ENCODE peak calls at places on chromosomes 5 and 9, in four cellular contexts. J is K562, G is GM12878, O is HepG2. M is an unnamed sample.
A peak's percentile ranks its signal among the peaks of the same experiment; 100 is the strongest.

GRCh38 chr5:163261647-163262269 is 175.6 kb upstream of the CCNG1 start:
- DNase-seq in J (peak; percentile 8), G (no peak), O (no peak), M (no peak)

GRCh38 chr5:43309657-43310056 is 3.6 kb downstream of the HMGCS1 start:
- DNase-seq in J (peak; percentile 40), G (no peak), O (no peak), M (no peak)

GRCh38 chr9:133116346-133117231 is 4.5 kb downstream of the RALGDS start:
- DNase-seq in J (no peak), G (no peak), O (no peak), M (no peak)

GRCh38 chr5:97044057-97044456 is 98.4 kb downstream of the LIX1 start:
- DNase-seq in J (peak; percentile 44), G (no peak), O (peak; percentile 27), M (peak; percentile 33)

GRCh38 chr9:125966959-125967711 is 220.0 kb downstream of the PBX3 start:
- DNase-seq in J (no peak), G (no peak), O (no peak), M (no peak)

GRCh38 chr5:158522761-158523160 is 577.0 kb downstream of the EBF1 start:
- DNase-seq in J (no peak), G (no peak), O (no peak), M (no peak)

GRCh38 chr5:45696206-45696836 is at the start of gene HCN1:
- DNase-seq in J (peak; percentile 2), G (no peak), O (peak; percentile 17), M (peak; percentile 23)

GRCh38 chr9:138024831-138025291 is 147.3 kb downstream of the CACNA1B start:
- DNase-seq in J (no peak), G (no peak), O (no peak), M (no peak)

GRCh38 chr5:111347021-111347420 is 122.8 kb downstream of the CAMK4 start:
- DNase-seq in J (no peak), G (no peak), O (no peak), M (no peak)

GRCh38 chr5:143614831-143615230 is 197.1 kb upstream of the HMHB1 start:
- DNase-seq in J (no peak), G (no peak), O (no peak), M (no peak)

GRCh38 chr9:34665381-34666250 is 3.2 kb upstream of the CCL27 start:
- DNase-seq in J (peak; percentile 95), G (no peak), O (peak; percentile 56), M (peak; percentile 95)

GRCh38 chr5:178548751-178549150 is 41.4 kb downstream of the COL23A1 start:
- DNase-seq in J (no peak), G (no peak), O (no peak), M (no peak)

GRCh38 chr9:75184471-75184870 is 96.2 kb downstream of the OSTF1 start:
- DNase-seq in J (no peak), G (no peak), O (no peak), M (no peak)

GRCh38 chr9:110782701-110783100 is 114.1 kb downstream of the MUSK start:
- DNase-seq in J (no peak), G (no peak), O (no peak), M (no peak)

GRCh38 chr5:16486679-16487078 is 21.1 kb upstream of the ZNF622 start:
- DNase-seq in J (no peak), G (no peak), O (no peak), M (no peak)

GRCh38 chr5:16490911-16491310 is 25.3 kb upstream of the ZNF622 start:
- DNase-seq in J (no peak), G (no peak), O (no peak), M (no peak)

GRCh38 chr5:16492398-16493175 is 27.0 kb upstream of the ZNF622 start:
- DNase-seq in J (no peak), G (no peak), O (no peak), M (peak; percentile 70)

GRCh38 chr5:16487448-16487847 is 21.8 kb upstream of the ZNF622 start:
- DNase-seq in J (no peak), G (no peak), O (no peak), M (no peak)

DNA sequence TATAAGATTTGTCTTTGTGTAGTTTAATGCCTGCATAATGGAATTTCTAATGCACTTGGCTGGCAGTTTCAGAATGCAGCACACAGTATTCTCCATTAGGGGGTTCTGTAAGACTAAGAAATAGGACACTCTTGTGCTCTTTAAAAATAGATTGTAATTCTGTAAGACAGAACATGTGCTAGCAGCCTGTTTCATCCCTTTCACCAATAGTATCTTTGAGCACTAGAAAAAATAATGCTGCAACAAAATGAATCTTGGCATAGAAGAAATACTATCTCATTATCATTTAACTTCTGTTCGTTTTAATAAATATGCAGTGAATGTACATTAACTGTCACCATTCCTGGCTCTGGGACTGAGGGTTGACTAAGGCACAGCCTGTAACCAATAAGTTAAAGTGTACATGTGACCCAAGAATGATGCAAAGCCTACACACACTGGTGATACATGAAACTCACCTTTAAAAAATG is 23.8 kb upstream of the ZNF622 start:
- DNase-seq in J (peak; percentile 42), G (no peak), O (peak; percentile 30), M (peak; percentile 47)
- TF ChIP-seq CHD4 in J (no peak), G (no peak), O (no peak), M (no peak)

GRCh38 chr9:129885018-129885669 is 49.9 kb downstream of the USP20 start:
- DNase-seq in J (peak; percentile 89), G (peak; percentile 20), O (peak; percentile 33), M (no peak)
- TF ChIP-seq RFX5 in J (no peak), G (no peak), O (no peak), M (no peak)

GRCh38 chr5:110309222-110309621 is 417.2 kb downstream of the TMEM232 start:
- DNase-seq in J (no peak), G (no peak), O (no peak), M (no peak)
- TF ChIP-seq CHD4 in J (no peak), G (no peak), O (no peak), M (no peak)

DNA sequence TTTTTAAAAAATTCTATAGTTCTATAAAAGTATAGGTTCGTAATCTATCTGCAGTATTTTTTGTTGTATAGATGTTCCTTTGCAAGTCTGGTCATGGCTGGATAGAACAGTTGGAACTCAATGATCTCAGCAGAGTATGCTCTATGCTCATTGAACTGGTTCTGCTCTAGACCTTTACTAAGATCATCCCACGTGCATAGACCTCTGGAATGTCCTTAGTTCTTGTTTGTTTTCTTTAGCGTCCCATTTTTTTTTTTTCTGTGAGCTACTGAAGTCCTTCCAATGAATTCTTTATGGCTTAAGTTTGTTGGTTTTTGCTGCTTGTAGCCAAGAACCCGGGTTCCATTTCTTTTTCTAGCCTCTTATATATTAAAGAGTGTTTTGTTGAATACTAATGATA is 3.5 kb downstream of the TMEM38B start:
- DNase-seq in J (peak; percentile 62), G (no peak), O (no peak), M (no peak)
- TF ChIP-seq RFX5 in J (no peak), G (no peak), O (no peak), M (no peak)

GRCh38 chr5:160419458-160420330 is 813 bp upstream of the SLU7 start:
- DNase-seq in J (peak; percentile 26), G (no peak), O (no peak), M (no peak)
- TF ChIP-seq CHD4 in J (no peak), G (no peak), O (no peak), M (no peak)

GRCh38 chr9:136662326-136662655 is 425 bp upstream of the EGFL7 start:
- DNase-seq in J (no peak), G (no peak), O (no peak), M (no peak)
- TF ChIP-seq RFX5 in J (no peak), G (no peak), O (no peak), M (no peak)

GRCh38 chr5:150580917-150581316 is 59.5 kb upstream of the SYNPO start:
- DNase-seq in J (no peak), G (no peak), O (no peak), M (no peak)

GRCh38 chr5:150584561-150585335 is 55.7 kb upstream of the SYNPO start:
- DNase-seq in J (no peak), G (no peak), O (no peak), M (no peak)

GRCh38 chr5:150579462-150580400 is 60.7 kb upstream of the SYNPO start:
- DNase-seq in J (no peak), G (no peak), O (no peak), M (no peak)

GRCh38 chr5:150583541-150584225 is 56.8 kb upstream of the SYNPO start:
- DNase-seq in J (no peak), G (no peak), O (no peak), M (no peak)

GRCh38 chr5:150582281-150582791 is 58.1 kb upstream of the SYNPO start:
- DNase-seq in J (no peak), G (no peak), O (peak; percentile 62), M (no peak)
- TF ChIP-seq CHD4 in J (no peak), G (no peak), O (no peak), M (no peak)

GRCh38 chr5:175842947-175843793 is 28.2 kb upstream of the CPLX2 start:
- DNase-seq in J (no peak), G (no peak), O (peak; percentile 78), M (peak; percentile 98)

GRCh38 chr5:175845229-175845628 is 26.1 kb upstream of the CPLX2 start:
- DNase-seq in J (no peak), G (no peak), O (no peak), M (no peak)

GRCh38 chr5:175840050-175840841 is 31.1 kb upstream of the CPLX2 start:
- DNase-seq in J (peak; percentile 30), G (no peak), O (peak; percentile 39), M (peak; percentile 64)

GRCh38 chr5:175844174-175844573 is 27.2 kb upstream of the CPLX2 start:
- DNase-seq in J (no peak), G (no peak), O (no peak), M (no peak)

GRCh38 chr5:175842506-175842905 is 28.9 kb upstream of the CPLX2 start:
- DNase-seq in J (no peak), G (no peak), O (no peak), M (no peak)
- TF ChIP-seq RFX5 in J (no peak), G (no peak), O (no peak), M (no peak)

GRCh38 chr5:3853366-3853765 is 257.7 kb downstream of the IRX1 start:
- DNase-seq in J (no peak), G (no peak), O (no peak), M (no peak)
- TF ChIP-seq CHD4 in J (no peak), G (no peak), O (no peak), M (no peak)